ENCODE peak calls at places on chromosomes 1 and 21, in eight cellular contexts. One of them, this sample, is unnamed.

GRCh38 chr1:30697977-30698376 is 25.4 kb downstream of the MATN1 start:
- DNase-seq in neural progenitor cell: no peak
- DNase-seq in PC-9: no peak
- DNase-seq in OCI-LY7: no peak
- DNase-seq in neuronal stem cell: no peak
- DNase-seq in H9: no peak
- DNase-seq in fibroblast of lung: peak; percentile 59
- DNase-seq in PC-3: peak; percentile 56
- DNase-seq in this sample: peak; percentile 73

GRCh38 chr1:221276911-221277310 is 397.7 kb downstream of the HLX start:
- DNase-seq in neural progenitor cell: no peak
- DNase-seq in PC-9: no peak
- DNase-seq in OCI-LY7: no peak
- DNase-seq in neuronal stem cell: no peak
- DNase-seq in H9: no peak
- DNase-seq in fibroblast of lung: peak; percentile 61
- DNase-seq in PC-3: peak; percentile 35
- DNase-seq in this sample: no peak

GRCh38 chr1:27436204-27437159 is 44.1 kb downstream of the GPR3 start:
- DNase-seq in neural progenitor cell: no peak
- DNase-seq in PC-9: peak; percentile 10
- DNase-seq in OCI-LY7: peak; percentile 66
- DNase-seq in neuronal stem cell: no peak
- DNase-seq in H9: no peak
- DNase-seq in fibroblast of lung: peak; percentile 81
- DNase-seq in PC-3: peak; percentile 75
- DNase-seq in this sample: no peak

GRCh38 chr1:172581779-172582178 is 48.8 kb downstream of the SUCO start:
- DNase-seq in neural progenitor cell: no peak
- DNase-seq in PC-9: no peak
- DNase-seq in OCI-LY7: no peak
- DNase-seq in neuronal stem cell: no peak
- DNase-seq in H9: no peak
- DNase-seq in fibroblast of lung: peak; percentile 71
- DNase-seq in PC-3: no peak
- DNase-seq in this sample: no peak

GRCh38 chr21:45600248-45600647 is 43.3 kb upstream of the PCBP3 start:
- DNase-seq in neural progenitor cell: no peak
- DNase-seq in PC-9: no peak
- DNase-seq in OCI-LY7: no peak
- DNase-seq in neuronal stem cell: no peak
- DNase-seq in H9: no peak
- DNase-seq in fibroblast of lung: no peak
- DNase-seq in PC-3: no peak
- DNase-seq in this sample: no peak

GRCh38 chr1:21539933-21540332 is 30.7 kb downstream of the ALPL start:
- DNase-seq in neural progenitor cell: peak; percentile 63
- DNase-seq in PC-9: no peak
- DNase-seq in OCI-LY7: no peak
- DNase-seq in neuronal stem cell: no peak
- DNase-seq in H9: peak; percentile 82
- DNase-seq in fibroblast of lung: peak; percentile 10
- DNase-seq in PC-3: peak; percentile 57
- DNase-seq in this sample: peak; percentile 4

GRCh38 chr1:201582261-201582951 is 43.5 kb downstream of the NAV1 start:
- DNase-seq in neural progenitor cell: no peak
- DNase-seq in PC-9: no peak
- DNase-seq in OCI-LY7: no peak
- DNase-seq in neuronal stem cell: no peak
- DNase-seq in H9: no peak
- DNase-seq in fibroblast of lung: peak; percentile 72
- DNase-seq in PC-3: no peak
- DNase-seq in this sample: no peak

GRCh38 chr21:44066116-44066515 is 41.1 kb upstream of the PWP2 start:
- DNase-seq in neural progenitor cell: no peak
- DNase-seq in PC-9: no peak
- DNase-seq in OCI-LY7: no peak
- DNase-seq in neuronal stem cell: no peak
- DNase-seq in H9: no peak
- DNase-seq in fibroblast of lung: no peak
- DNase-seq in PC-3: no peak
- DNase-seq in this sample: no peak

GRCh38 chr1:6601049-6601864 is 1.4 kb downstream of the KLHL21 start:
- DNase-seq in neural progenitor cell: peak; percentile 43
- DNase-seq in PC-9: peak; percentile 79
- DNase-seq in OCI-LY7: peak; percentile 55
- DNase-seq in neuronal stem cell: no peak
- DNase-seq in H9: peak; percentile 51
- DNase-seq in fibroblast of lung: peak; percentile 92
- DNase-seq in PC-3: peak; percentile 100
- DNase-seq in this sample: peak; percentile 96

GRCh38 chr1:240350910-240351331 is 259.2 kb downstream of the FMN2 start:
- DNase-seq in neural progenitor cell: no peak
- DNase-seq in PC-9: no peak
- DNase-seq in OCI-LY7: no peak
- DNase-seq in neuronal stem cell: no peak
- DNase-seq in H9: no peak
- DNase-seq in fibroblast of lung: peak; percentile 97
- DNase-seq in PC-3: peak; percentile 74
- DNase-seq in this sample: no peak

GRCh38 chr1:203669739-203670138 is 43.1 kb downstream of the ATP2B4 start:
- DNase-seq in neural progenitor cell: no peak
- DNase-seq in PC-9: no peak
- DNase-seq in OCI-LY7: no peak
- DNase-seq in neuronal stem cell: no peak
- DNase-seq in H9: no peak
- DNase-seq in fibroblast of lung: peak; percentile 79
- DNase-seq in PC-3: peak; percentile 84
- DNase-seq in this sample: no peak

GRCh38 chr1:86636898-86637297 is 67.5 kb upstream of the SH3GLB1 start:
- DNase-seq in neural progenitor cell: no peak
- DNase-seq in PC-9: no peak
- DNase-seq in OCI-LY7: no peak
- DNase-seq in neuronal stem cell: no peak
- DNase-seq in H9: no peak
- DNase-seq in fibroblast of lung: no peak
- DNase-seq in PC-3: no peak
- DNase-seq in this sample: peak; percentile 25

GRCh38 chr1:234605983-234606730 is 3.8 kb downstream of the IRF2BP2 start:
- DNase-seq in neural progenitor cell: no peak
- DNase-seq in PC-9: peak; percentile 33
- DNase-seq in OCI-LY7: peak; percentile 30
- DNase-seq in neuronal stem cell: no peak
- DNase-seq in H9: no peak
- DNase-seq in fibroblast of lung: peak; percentile 62
- DNase-seq in PC-3: peak; percentile 44
- DNase-seq in this sample: no peak

GRCh38 chr1:223331929-223332328 is 32.0 kb downstream of the SUSD4 start:
- DNase-seq in neural progenitor cell: no peak
- DNase-seq in PC-9: peak; percentile 25
- DNase-seq in OCI-LY7: no peak
- DNase-seq in neuronal stem cell: no peak
- DNase-seq in H9: no peak
- DNase-seq in fibroblast of lung: peak; percentile 89
- DNase-seq in PC-3: peak; percentile 74
- DNase-seq in this sample: peak; percentile 25

GRCh38 chr1:197664391-197664790 is 110.9 kb downstream of the DENND1B start:
- DNase-seq in neural progenitor cell: no peak
- DNase-seq in PC-9: no peak
- DNase-seq in OCI-LY7: no peak
- DNase-seq in neuronal stem cell: no peak
- DNase-seq in H9: no peak
- DNase-seq in fibroblast of lung: no peak
- DNase-seq in PC-3: no peak
- DNase-seq in this sample: no peak

GRCh38 chr1:111707906-111708305 is 31.3 kb downstream of the INKA2 start:
- DNase-seq in neural progenitor cell: no peak
- DNase-seq in PC-9: no peak
- DNase-seq in OCI-LY7: no peak
- DNase-seq in neuronal stem cell: no peak
- DNase-seq in H9: no peak
- DNase-seq in fibroblast of lung: peak; percentile 29
- DNase-seq in PC-3: no peak
- DNase-seq in this sample: no peak

GRCh38 chr1:224696891-224697765 is 81.0 kb downstream of the CNIH3 start:
- DNase-seq in neural progenitor cell: no peak
- DNase-seq in PC-9: no peak
- DNase-seq in OCI-LY7: no peak
- DNase-seq in neuronal stem cell: no peak
- DNase-seq in H9: no peak
- DNase-seq in fibroblast of lung: peak; percentile 83
- DNase-seq in PC-3: peak; percentile 68
- DNase-seq in this sample: no peak

GRCh38 chr1:72224506-72224905 is 57.8 kb downstream of the NEGR1 start:
- DNase-seq in neural progenitor cell: no peak
- DNase-seq in PC-9: no peak
- DNase-seq in OCI-LY7: no peak
- DNase-seq in neuronal stem cell: no peak
- DNase-seq in H9: no peak
- DNase-seq in fibroblast of lung: no peak
- DNase-seq in PC-3: no peak
- DNase-seq in this sample: no peak

GRCh38 chr1:151513626-151514101 is 2.5 kb downstream of the CGN start:
- DNase-seq in neural progenitor cell: no peak
- DNase-seq in PC-9: peak; percentile 73
- DNase-seq in OCI-LY7: peak; percentile 8
- DNase-seq in neuronal stem cell: no peak
- DNase-seq in H9: peak; percentile 46
- DNase-seq in fibroblast of lung: no peak
- DNase-seq in PC-3: peak; percentile 88
- DNase-seq in this sample: peak; percentile 71
- H2AFZ ChIP-seq in neural progenitor cell: no peak overlapping the region
- H2AFZ ChIP-seq in PC-9: peak overlapping the region; percentile 39
- H2AFZ ChIP-seq in OCI-LY7: no peak overlapping the region
- H2AFZ ChIP-seq in neuronal stem cell: no peak overlapping the region
- H2AFZ ChIP-seq in H9: no peak overlapping the region
- H2AFZ ChIP-seq in fibroblast of lung: no peak overlapping the region
- H2AFZ ChIP-seq in PC-3: peak overlapping the region; percentile 15
- H2AFZ ChIP-seq in this sample: no peak overlapping the region

GRCh38 chr1:219791766-219792165 is 136.6 kb downstream of the SLC30A10 start:
- DNase-seq in neural progenitor cell: no peak
- DNase-seq in PC-9: no peak
- DNase-seq in OCI-LY7: no peak
- DNase-seq in neuronal stem cell: no peak
- DNase-seq in H9: no peak
- DNase-seq in fibroblast of lung: no peak
- DNase-seq in PC-3: no peak
- DNase-seq in this sample: no peak
- H3K4me2 ChIP-seq in neural progenitor cell: no peak overlapping the region
- H3K4me2 ChIP-seq in PC-9: no peak overlapping the region
- H3K4me2 ChIP-seq in OCI-LY7: no peak overlapping the region
- H3K4me2 ChIP-seq in neuronal stem cell: no peak overlapping the region
- H3K4me2 ChIP-seq in H9: no peak overlapping the region
- H3K4me2 ChIP-seq in fibroblast of lung: no peak overlapping the region
- H3K4me2 ChIP-seq in PC-3: peak overlapping the region; percentile 50
- H3K4me2 ChIP-seq in this sample: no peak overlapping the region

GRCh38 chr1:154402409-154402921 is 2.7 kb upstream of the IL6R start:
- DNase-seq in neural progenitor cell: no peak
- DNase-seq in PC-9: no peak
- DNase-seq in OCI-LY7: no peak
- DNase-seq in neuronal stem cell: no peak
- DNase-seq in H9: no peak
- DNase-seq in fibroblast of lung: no peak
- DNase-seq in PC-3: no peak
- DNase-seq in this sample: no peak
- H3K4me1 ChIP-seq in neural progenitor cell: peaks cover 8% of the 10 kb centered on the region
- H3K4me1 ChIP-seq in PC-9: peaks cover 15% of the 10 kb centered on the region
- H3K4me1 ChIP-seq in OCI-LY7: peaks cover 24% of the 10 kb centered on the region
- H3K4me1 ChIP-seq in neuronal stem cell: peaks cover 4% of the 10 kb centered on the region
- H3K4me1 ChIP-seq in H9: no peaks in the 10 kb centered on the region
- H3K4me1 ChIP-seq in fibroblast of lung: peaks cover 6% of the 10 kb centered on the region
- H3K4me1 ChIP-seq in PC-3: peaks cover 18% of the 10 kb centered on the region
- H3K4me1 ChIP-seq in this sample: peaks cover 22% of the 10 kb centered on the region

DNA sequence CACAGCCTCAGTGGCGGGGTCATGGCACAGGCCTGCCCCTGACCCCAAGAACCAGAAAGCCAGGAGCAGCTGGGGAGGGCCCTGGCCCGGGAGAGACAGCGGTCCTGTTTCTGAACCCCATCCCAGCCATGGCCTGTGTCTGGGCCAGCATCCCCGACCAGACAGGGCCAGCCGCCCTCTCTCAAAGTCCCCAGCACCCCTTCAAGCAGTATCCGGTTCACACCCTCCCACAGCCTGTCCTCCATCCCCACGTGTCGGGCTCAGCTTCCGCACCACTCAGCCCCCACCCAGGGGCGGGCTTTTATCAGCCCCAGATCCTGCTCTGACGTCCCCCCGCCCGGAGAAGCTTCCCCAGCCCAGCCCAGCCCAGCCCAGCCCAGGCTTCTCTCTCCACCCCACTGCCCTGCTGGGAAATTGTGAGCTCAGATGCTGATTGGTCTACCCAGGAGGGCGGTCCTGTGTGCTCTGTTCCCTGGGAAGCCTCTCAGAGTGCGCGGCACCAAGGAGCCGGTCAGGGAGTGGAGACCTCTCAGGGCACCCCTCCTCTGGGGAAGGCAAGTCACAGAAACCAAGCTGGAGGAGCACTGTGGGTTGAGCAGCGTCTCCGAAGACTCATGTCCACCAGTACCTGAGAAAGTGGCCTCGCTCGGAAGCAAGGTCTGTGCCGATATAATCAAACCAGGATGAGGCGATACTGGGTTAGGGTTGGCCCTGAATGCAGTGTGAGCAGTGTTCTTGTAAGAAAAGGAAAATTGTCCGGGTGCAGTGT is 4.7 kb upstream of the FAAP20 start:
- DNase-seq in neural progenitor cell: peak; percentile 80
- DNase-seq in PC-9: peak; percentile 81
- DNase-seq in OCI-LY7: no peak
- DNase-seq in neuronal stem cell: peak; percentile 62
- DNase-seq in H9: peak; percentile 89
- DNase-seq in fibroblast of lung: peak; percentile 89
- DNase-seq in PC-3: peak; percentile 96
- DNase-seq in this sample: no peak
- H2AFZ ChIP-seq in neural progenitor cell: peak overlapping the region; percentile 90
- H2AFZ ChIP-seq in PC-9: peak overlapping the region; percentile 78
- H2AFZ ChIP-seq in OCI-LY7: no peak overlapping the region
- H2AFZ ChIP-seq in neuronal stem cell: peak overlapping the region; percentile 86
- H2AFZ ChIP-seq in H9: no peak overlapping the region
- H2AFZ ChIP-seq in fibroblast of lung: peak overlapping the region; percentile 51
- H2AFZ ChIP-seq in PC-3: peak overlapping the region; percentile 88
- H2AFZ ChIP-seq in this sample: peak overlapping the region; percentile 96